ENCODE peak calls at places on chromosomes 16 and 17, in four cellular contexts. G is anterior cingulate cortex, E is fibroblast of lung, H is osteoblast. Z is an unnamed sample.

GRCh38 chr17:75831032-75831567 is 13.1 kb downstream of the UNC13D start:
- DNase-seq in E (no peak), G (no peak), H (no peak), Z (no peak)

GRCh38 chr17:39950871-39951348 is 11.9 kb upstream of the GSDMA start:
- DNase-seq in E (peak), G (no peak), H (peak), Z (no peak)

GRCh38 chr17:27586203-27586701 is 44.7 kb upstream of the LGALS9 start:
- DNase-seq in H (peak), E (no peak), G (no peak), Z (no peak)

GRCh38 chr16:47713225-47713595 is 252.1 kb downstream of the PHKB start:
- DNase-seq in E (peak), H (peak), G (no peak), Z (peak)

GRCh38 chr17:69575346-69575761 is 160.9 kb downstream of the MAP2K6 start:
- DNase-seq in E (peak), H (no peak), G (no peak), Z (no peak)

GRCh38 chr17:16943541-16944333 is 28.2 kb downstream of the TNFRSF13B start:
- DNase-seq in E (no peak), G (no peak), H (peak), Z (no peak)

GRCh38 chr17:17416007-17416399 is 60.8 kb upstream of the MED9 start:
- DNase-seq in G (no peak), H (no peak), E (peak), Z (peak)

GRCh38 chr17:18039535-18040286 is 503 bp downstream of the GID4 start:
- DNase-seq in G (no peak), E (no peak), H (peak), Z (peak)

GRCh38 chr17:38559025-38559879 is 46.5 kb downstream of the SRCIN1 start:
- DNase-seq in H (peak), G (no peak), E (peak), Z (peak)

GRCh38 chr17:7887038-7887481 is 1.5 kb upstream of the CHD3 start:
- DNase-seq in H (peak), E (no peak), G (no peak), Z (no peak)

GRCh38 chr16:85480727-85481101 is 132.4 kb upstream of the GSE1 start:
- DNase-seq in E (no peak), H (no peak), G (no peak), Z (no peak)

GRCh38 chr17:21285164-21286065 is 904 bp downstream of the MAP2K3 start:
- DNase-seq in E (peak), H (peak), G (no peak), Z (peak)

GRCh38 chr16:72938426-72939164 is 109.3 kb downstream of the ZFHX3 start:
- DNase-seq in E (peak), G (no peak), H (peak), Z (peak)

GRCh38 chr17:45980855-45981254 is 18.2 kb upstream of the STH start:
- DNase-seq in E (no peak), G (no peak), H (peak), Z (no peak)

GRCh38 chr17:73998246-73999220 is 204.9 kb upstream of the RPL38 start:
- DNase-seq in H (no peak), E (no peak), G (no peak), Z (peak)

GRCh38 chr16:89863741-89864391 is 9.5 kb upstream of the TCF25 start:
- DNase-seq in E (peak), H (peak), G (no peak), Z (peak)

GRCh38 chr16:11484691-11485258 is 101.9 kb downstream of the LITAF start:
- DNase-seq in H (peak), G (no peak), E (no peak), Z (no peak)

GRCh38 chr17:80265205-80266068 is 4.8 kb downstream of the RNF213 start:
- DNase-seq in G (no peak), H (no peak), E (no peak), Z (no peak)

GRCh38 chr17:1164935-1165556 is 14.7 kb downstream of the ABR start:
- DNase-seq in E (no peak), H (peak), G (no peak), Z (no peak)

GRCh38 chr17:5226940-5227878 is 7.5 kb downstream of the SCIMP start:
- DNase-seq in E (no peak), H (peak), G (no peak), Z (no peak)

GRCh38 chr16:23519282-23519681 is 9.0 kb upstream of the GGA2 start:
- DNase-seq in E (no peak), G (no peak), H (no peak), Z (no peak)

GRCh38 chr17:42075789-42076188 is 22.5 kb downstream of the ZNF385C start:
- DNase-seq in H (peak), E (no peak), G (no peak), Z (no peak)

GRCh38 chr17:31595666-31596381 is 204.3 kb downstream of the RAB11FIP4 start:
- DNase-seq in G (no peak), E (no peak), H (peak), Z (no peak)

GRCh38 chr16:50320310-50320709 is 48.5 kb downstream of the BRD7 start:
- DNase-seq in H (no peak), G (no peak), E (no peak), Z (no peak)

GRCh38 chr17:58369214-58370031 is 17.4 kb upstream of the SUPT4H1 start:
- DNase-seq in H (no peak), E (no peak), G (no peak), Z (no peak)

GRCh38 chr16:57087003-57087402 is 5.4 kb upstream of the CPNE2 start:
- DNase-seq in G (no peak), E (no peak), H (no peak), Z (no peak)

GRCh38 chr16:27235938-27236245 is 32.6 kb downstream of the KDM8 start:
- DNase-seq in E (no peak), G (no peak), H (no peak), Z (no peak)

GRCh38 chr17:21680366-21680765 is 12.0 kb upstream of the KCNJ18 start:
- DNase-seq in E (no peak), H (no peak), G (no peak), Z (no peak)

GRCh38 chr17:46823657-46824056 is 5.2 kb upstream of the WNT3 start:
- DNase-seq in E (no peak), G (no peak), H (peak), Z (no peak)

GRCh38 chr16:72604375-72604774 is 432.4 kb upstream of the PMFBP1 start:
- DNase-seq in H (no peak), G (no peak), E (no peak), Z (no peak)

GRCh38 chr16:48611329-48612137 is 1.6 kb upstream of the N4BP1 start:
- DNase-seq in G (no peak), H (peak), E (no peak), Z (peak)